ENCODE peak calls at places on chromosome 13, in seven cellular contexts. One of them, this sample, is unnamed.

GRCh38 chr13:113027566-113027965 is 58.6 kb downstream of the MCF2L start:
- DNase-seq in NCI-H774: no peak
- DNase-seq in GM12864: no peak
- DNase-seq in GM04504: no peak
- DNase-seq in activated naive CD8-positive, alpha-beta T cell treated with anti-CD3 and anti-CD28 coated beads for 36 hours: no peak
- DNase-seq in hypothalamus: no peak
- DNase-seq in effector memory CD8-positive, alpha-beta T cell: no peak
- DNase-seq in this sample: no peak

GRCh38 chr13:75544681-75545333 is 4.8 kb upstream of the UCHL3 start:
- DNase-seq in NCI-H774: no peak
- DNase-seq in GM12864: no peak
- DNase-seq in GM04504: peak
- DNase-seq in activated naive CD8-positive, alpha-beta T cell treated with anti-CD3 and anti-CD28 coated beads for 36 hours: no peak
- DNase-seq in hypothalamus: no peak
- DNase-seq in effector memory CD8-positive, alpha-beta T cell: no peak
- DNase-seq in this sample: no peak

GRCh38 chr13:107835339-107836018 is 379.9 kb downstream of the LIG4 start:
- DNase-seq in NCI-H774: no peak
- DNase-seq in GM12864: no peak
- DNase-seq in GM04504: peak
- DNase-seq in activated naive CD8-positive, alpha-beta T cell treated with anti-CD3 and anti-CD28 coated beads for 36 hours: no peak
- DNase-seq in hypothalamus: no peak
- DNase-seq in effector memory CD8-positive, alpha-beta T cell: no peak
- DNase-seq in this sample: no peak

GRCh38 chr13:24997367-24997967 is 98.5 kb upstream of the PABPC3 start:
- DNase-seq in NCI-H774: no peak
- DNase-seq in GM12864: no peak
- DNase-seq in GM04504: no peak
- DNase-seq in activated naive CD8-positive, alpha-beta T cell treated with anti-CD3 and anti-CD28 coated beads for 36 hours: no peak
- DNase-seq in hypothalamus: no peak
- DNase-seq in effector memory CD8-positive, alpha-beta T cell: no peak
- DNase-seq in this sample: peak

GRCh38 chr13:101417043-101417406 is 717 bp upstream of the NALCN start:
- DNase-seq in NCI-H774: no peak
- DNase-seq in GM12864: no peak
- DNase-seq in GM04504: no peak
- DNase-seq in activated naive CD8-positive, alpha-beta T cell treated with anti-CD3 and anti-CD28 coated beads for 36 hours: no peak
- DNase-seq in hypothalamus: no peak
- DNase-seq in effector memory CD8-positive, alpha-beta T cell: no peak
- DNase-seq in this sample: peak

GRCh38 chr13:109786457-109787134 is at the start of gene IRS2:
- DNase-seq in NCI-H774: peak
- DNase-seq in GM12864: peak
- DNase-seq in GM04504: peak
- DNase-seq in activated naive CD8-positive, alpha-beta T cell treated with anti-CD3 and anti-CD28 coated beads for 36 hours: peak
- DNase-seq in hypothalamus: peak
- DNase-seq in effector memory CD8-positive, alpha-beta T cell: peak
- DNase-seq in this sample: peak

GRCh38 chr13:94780421-94780820 is 68.1 kb upstream of the SOX21 start:
- DNase-seq in NCI-H774: no peak
- DNase-seq in GM12864: no peak
- DNase-seq in GM04504: no peak
- DNase-seq in activated naive CD8-positive, alpha-beta T cell treated with anti-CD3 and anti-CD28 coated beads for 36 hours: no peak
- DNase-seq in hypothalamus: no peak
- DNase-seq in effector memory CD8-positive, alpha-beta T cell: no peak
- DNase-seq in this sample: no peak

GRCh38 chr13:111095031-111095840 is 19.9 kb upstream of the ARHGEF7 start:
- DNase-seq in NCI-H774: no peak
- DNase-seq in GM12864: no peak
- DNase-seq in GM04504: no peak
- DNase-seq in activated naive CD8-positive, alpha-beta T cell treated with anti-CD3 and anti-CD28 coated beads for 36 hours: no peak
- DNase-seq in hypothalamus: no peak
- DNase-seq in effector memory CD8-positive, alpha-beta T cell: no peak
- DNase-seq in this sample: no peak

GRCh38 chr13:98022210-98022609 is 68.7 kb downstream of the IPO5 start:
- DNase-seq in NCI-H774: no peak
- DNase-seq in GM12864: no peak
- DNase-seq in GM04504: peak
- DNase-seq in activated naive CD8-positive, alpha-beta T cell treated with anti-CD3 and anti-CD28 coated beads for 36 hours: no peak
- DNase-seq in hypothalamus: no peak
- DNase-seq in effector memory CD8-positive, alpha-beta T cell: no peak
- DNase-seq in this sample: no peak

GRCh38 chr13:50951366-50951765 is 41.8 kb downstream of the RNASEH2B start:
- DNase-seq in NCI-H774: no peak
- DNase-seq in GM12864: no peak
- DNase-seq in GM04504: peak
- DNase-seq in activated naive CD8-positive, alpha-beta T cell treated with anti-CD3 and anti-CD28 coated beads for 36 hours: no peak
- DNase-seq in hypothalamus: no peak
- DNase-seq in effector memory CD8-positive, alpha-beta T cell: no peak
- DNase-seq in this sample: no peak

GRCh38 chr13:40536443-40537113 is 129.9 kb downstream of the FOXO1 start:
- DNase-seq in NCI-H774: no peak
- DNase-seq in GM12864: no peak
- DNase-seq in GM04504: no peak
- DNase-seq in activated naive CD8-positive, alpha-beta T cell treated with anti-CD3 and anti-CD28 coated beads for 36 hours: no peak
- DNase-seq in hypothalamus: no peak
- DNase-seq in effector memory CD8-positive, alpha-beta T cell: no peak
- DNase-seq in this sample: no peak

GRCh38 chr13:22748866-22749586 is 431.8 kb upstream of the SGCG start:
- DNase-seq in NCI-H774: no peak
- DNase-seq in GM12864: no peak
- DNase-seq in GM04504: no peak
- DNase-seq in activated naive CD8-positive, alpha-beta T cell treated with anti-CD3 and anti-CD28 coated beads for 36 hours: no peak
- DNase-seq in hypothalamus: no peak
- DNase-seq in effector memory CD8-positive, alpha-beta T cell: no peak
- DNase-seq in this sample: no peak

GRCh38 chr13:40984670-40985366 is 34.3 kb downstream of the ELF1 start:
- DNase-seq in NCI-H774: no peak
- DNase-seq in GM12864: peak
- DNase-seq in GM04504: no peak
- DNase-seq in activated naive CD8-positive, alpha-beta T cell treated with anti-CD3 and anti-CD28 coated beads for 36 hours: no peak
- DNase-seq in hypothalamus: no peak
- DNase-seq in effector memory CD8-positive, alpha-beta T cell: no peak
- DNase-seq in this sample: no peak

GRCh38 chr13:27004866-27005265 is 166.7 kb downstream of the USP12 start:
- DNase-seq in NCI-H774: peak
- DNase-seq in GM12864: no peak
- DNase-seq in GM04504: no peak
- DNase-seq in activated naive CD8-positive, alpha-beta T cell treated with anti-CD3 and anti-CD28 coated beads for 36 hours: no peak
- DNase-seq in hypothalamus: no peak
- DNase-seq in effector memory CD8-positive, alpha-beta T cell: no peak
- DNase-seq in this sample: no peak

GRCh38 chr13:20397896-20398295 is 127.8 kb downstream of the CRYL1 start:
- DNase-seq in NCI-H774: no peak
- DNase-seq in GM12864: no peak
- DNase-seq in GM04504: no peak
- DNase-seq in activated naive CD8-positive, alpha-beta T cell treated with anti-CD3 and anti-CD28 coated beads for 36 hours: no peak
- DNase-seq in hypothalamus: no peak
- DNase-seq in effector memory CD8-positive, alpha-beta T cell: no peak
- DNase-seq in this sample: no peak

GRCh38 chr13:78437781-78438180 is 165.6 kb downstream of the POU4F1 start:
- DNase-seq in NCI-H774: no peak
- DNase-seq in GM12864: no peak
- DNase-seq in GM04504: no peak
- DNase-seq in activated naive CD8-positive, alpha-beta T cell treated with anti-CD3 and anti-CD28 coated beads for 36 hours: no peak
- DNase-seq in hypothalamus: no peak
- DNase-seq in effector memory CD8-positive, alpha-beta T cell: no peak
- DNase-seq in this sample: no peak

GRCh38 chr13:105608132-105608531 is 927.3 kb downstream of the EFNB2 start:
- DNase-seq in NCI-H774: no peak
- DNase-seq in GM12864: no peak
- DNase-seq in GM04504: no peak
- DNase-seq in activated naive CD8-positive, alpha-beta T cell treated with anti-CD3 and anti-CD28 coated beads for 36 hours: no peak
- DNase-seq in hypothalamus: no peak
- DNase-seq in effector memory CD8-positive, alpha-beta T cell: no peak
- DNase-seq in this sample: no peak

GRCh38 chr13:27375686-27376326 is 48.6 kb upstream of the GTF3A start:
- DNase-seq in NCI-H774: no peak
- DNase-seq in GM12864: no peak
- DNase-seq in GM04504: peak
- DNase-seq in activated naive CD8-positive, alpha-beta T cell treated with anti-CD3 and anti-CD28 coated beads for 36 hours: peak
- DNase-seq in hypothalamus: no peak
- DNase-seq in effector memory CD8-positive, alpha-beta T cell: peak
- DNase-seq in this sample: peak

GRCh38 chr13:103315701-103316100 is 249.5 kb upstream of the SLC10A2 start:
- DNase-seq in NCI-H774: no peak
- DNase-seq in GM12864: no peak
- DNase-seq in GM04504: no peak
- DNase-seq in activated naive CD8-positive, alpha-beta T cell treated with anti-CD3 and anti-CD28 coated beads for 36 hours: no peak
- DNase-seq in hypothalamus: no peak
- DNase-seq in effector memory CD8-positive, alpha-beta T cell: no peak
- DNase-seq in this sample: no peak

GRCh38 chr13:27794921-27795717 is 2.8 kb downstream of the GSX1 start:
- DNase-seq in NCI-H774: no peak
- DNase-seq in GM12864: no peak
- DNase-seq in GM04504: no peak
- DNase-seq in activated naive CD8-positive, alpha-beta T cell treated with anti-CD3 and anti-CD28 coated beads for 36 hours: no peak
- DNase-seq in hypothalamus: no peak
- DNase-seq in effector memory CD8-positive, alpha-beta T cell: no peak
- DNase-seq in this sample: no peak